ENCODE peak calls at places on chromosomes 2 and 18, in four cellular contexts. One of them, this sample, is unnamed. For H3K9me3, the result is how much of the 10 kb centered on the place peaks cover.

GRCh38 chr2:8268172-8268783 is 413.6 kb upstream of the ID2 start:
- DNase-seq in GM12878: no peak
- DNase-seq in right atrium auricular region: peak
- DNase-seq in adrenal gland: no peak
- DNase-seq in this sample: no peak

GRCh38 chr18:73980289-73980979 is 167.2 kb downstream of the FBXO15 start:
- DNase-seq in adrenal gland: no peak
- DNase-seq in GM12878: no peak
- DNase-seq in right atrium auricular region: no peak
- DNase-seq in this sample: no peak

GRCh38 chr2:46771309-46771708 is 144.3 kb downstream of the MCFD2 start:
- DNase-seq in GM12878: no peak
- DNase-seq in right atrium auricular region: no peak
- DNase-seq in adrenal gland: no peak
- DNase-seq in this sample: no peak

GRCh38 chr2:191228861-191229260 is 16.3 kb upstream of the MYO1B start:
- DNase-seq in adrenal gland: peak
- DNase-seq in GM12878: no peak
- DNase-seq in right atrium auricular region: no peak
- DNase-seq in this sample: no peak

GRCh38 chr18:54119524-54120019 is 104.9 kb downstream of the MBD2 start:
- DNase-seq in right atrium auricular region: no peak
- DNase-seq in GM12878: peak
- DNase-seq in adrenal gland: no peak
- DNase-seq in this sample: peak

GRCh38 chr18:13558132-13558531 is 168.2 kb downstream of the FAM210A start:
- DNase-seq in GM12878: no peak
- DNase-seq in right atrium auricular region: peak
- DNase-seq in adrenal gland: peak
- DNase-seq in this sample: no peak

GRCh38 chr2:65710779-65711295 is 278.4 kb upstream of the SPRED2 start:
- DNase-seq in right atrium auricular region: no peak
- DNase-seq in GM12878: no peak
- DNase-seq in adrenal gland: no peak
- DNase-seq in this sample: no peak

GRCh38 chr2:180012523-180012922 is 5.4 kb upstream of the CWC22 start:
- DNase-seq in GM12878: no peak
- DNase-seq in adrenal gland: no peak
- DNase-seq in right atrium auricular region: no peak
- DNase-seq in this sample: peak

GRCh38 chr2:42492691-42493467 is 903 bp downstream of the KCNG3 start:
- DNase-seq in GM12878: no peak
- DNase-seq in right atrium auricular region: no peak
- DNase-seq in adrenal gland: peak
- DNase-seq in this sample: no peak

GRCh38 chr2:237490805-237491194 is 3.7 kb downstream of the MLPH start:
- DNase-seq in right atrium auricular region: no peak
- DNase-seq in GM12878: no peak
- DNase-seq in adrenal gland: no peak
- DNase-seq in this sample: no peak

GRCh38 chr2:239767016-239767905 is 257.9 kb downstream of the NDUFA10 start:
- DNase-seq in adrenal gland: no peak
- DNase-seq in right atrium auricular region: no peak
- DNase-seq in GM12878: no peak
- DNase-seq in this sample: no peak

GRCh38 chr2:24919100-24919976 is 699 bp downstream of the ADCY3 start:
- DNase-seq in GM12878: no peak
- DNase-seq in adrenal gland: no peak
- DNase-seq in right atrium auricular region: no peak
- DNase-seq in this sample: no peak

GRCh38 chr2:117068371-117068770 is 746.1 kb upstream of the DDX18 start:
- DNase-seq in GM12878: no peak
- DNase-seq in adrenal gland: no peak
- DNase-seq in right atrium auricular region: no peak
- DNase-seq in this sample: no peak

GRCh38 chr18:63773616-63774015 is 1.6 kb upstream of the SERPINB7 start:
- DNase-seq in right atrium auricular region: no peak
- DNase-seq in GM12878: no peak
- DNase-seq in adrenal gland: no peak
- DNase-seq in this sample: no peak

GRCh38 chr2:232839680-232840079 is 30.4 kb upstream of the SNORC start:
- DNase-seq in adrenal gland: peak
- DNase-seq in GM12878: no peak
- DNase-seq in right atrium auricular region: no peak
- DNase-seq in this sample: no peak

GRCh38 chr2:122191331-122191730 is 435.9 kb downstream of the TSN start:
- DNase-seq in adrenal gland: peak
- DNase-seq in GM12878: no peak
- DNase-seq in right atrium auricular region: no peak
- DNase-seq in this sample: no peak

GRCh38 chr2:226121339-226121738 is 678.3 kb downstream of the IRS1 start:
- DNase-seq in GM12878: no peak
- DNase-seq in right atrium auricular region: no peak
- DNase-seq in adrenal gland: no peak
- DNase-seq in this sample: no peak

GRCh38 chr2:71000780-71001591 is 6.3 kb upstream of the TEX261 start:
- DNase-seq in right atrium auricular region: peak
- DNase-seq in GM12878: no peak
- DNase-seq in adrenal gland: peak
- DNase-seq in this sample: no peak

GRCh38 chr18:78901923-78902794 is 77.5 kb upstream of the SALL3 start:
- DNase-seq in right atrium auricular region: peak
- DNase-seq in adrenal gland: no peak
- DNase-seq in GM12878: no peak
- DNase-seq in this sample: no peak

GRCh38 chr2:218993345-218994315 is at the start of gene CRYBA2:
- DNase-seq in right atrium auricular region: no peak
- DNase-seq in GM12878: no peak
- DNase-seq in adrenal gland: peak
- DNase-seq in this sample: no peak

GRCh38 chr2:25822190-25823117 is 55.8 kb downstream of the ASXL2 start:
- DNase-seq in adrenal gland: peak
- DNase-seq in GM12878: no peak
- DNase-seq in right atrium auricular region: no peak
- DNase-seq in this sample: no peak

GRCh38 chr2:221518201-221518936 is 53.7 kb downstream of the EPHA4 start:
- DNase-seq in adrenal gland: no peak
- DNase-seq in GM12878: no peak
- DNase-seq in right atrium auricular region: no peak
- DNase-seq in this sample: peak

GRCh38 chr2:86499326-86499725 is 58.2 kb downstream of the KDM3A start:
- DNase-seq in adrenal gland: no peak
- DNase-seq in GM12878: no peak
- DNase-seq in right atrium auricular region: no peak
- DNase-seq in this sample: no peak

GRCh38 chr2:86500325-86500724 is 59.2 kb downstream of the KDM3A start:
- DNase-seq in GM12878: no peak
- DNase-seq in adrenal gland: no peak
- DNase-seq in right atrium auricular region: no peak
- DNase-seq in this sample: no peak

DNA sequence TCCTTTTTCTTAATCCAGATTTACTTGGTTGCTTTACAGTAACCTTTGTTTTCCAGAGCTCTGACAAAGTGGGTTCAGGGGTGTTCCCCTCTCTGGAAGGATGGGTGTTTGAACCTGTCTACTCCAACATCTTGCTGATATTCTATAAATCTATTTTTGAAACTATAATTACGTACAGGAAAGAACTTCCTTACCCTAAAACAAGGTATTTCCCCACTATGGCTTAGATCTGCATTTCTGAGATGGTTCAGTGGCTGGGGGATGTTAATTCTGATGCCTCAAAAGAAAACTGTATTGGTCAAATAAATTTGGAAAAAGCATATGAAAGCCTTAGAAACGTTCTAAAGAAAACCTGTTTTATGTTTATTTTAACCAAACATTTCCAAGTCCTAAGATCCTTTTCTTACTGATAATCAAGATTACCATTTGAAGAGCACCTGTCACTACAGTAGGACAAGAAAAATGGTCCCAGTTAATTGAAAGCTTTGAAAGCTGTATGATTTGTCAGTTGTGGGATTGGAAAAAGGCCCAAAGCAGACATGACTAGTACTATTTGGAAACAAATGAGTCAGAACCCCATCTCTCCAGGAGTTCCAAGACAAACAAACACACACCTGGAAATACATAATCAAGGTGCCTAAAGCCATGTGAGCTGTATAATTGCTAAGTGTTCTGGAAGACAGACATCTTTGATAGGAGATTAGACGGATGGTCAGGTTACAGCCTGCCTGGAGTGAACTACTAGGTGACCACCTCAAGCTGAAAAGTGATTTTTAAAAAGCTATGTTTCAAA is 57.5 kb downstream of the KDM3A start:
- DNase-seq in GM12878: no peak
- DNase-seq in right atrium auricular region: no peak
- DNase-seq in adrenal gland: no peak
- DNase-seq in this sample: no peak
- H3K9me3 ChIP-seq in GM12878: under half
- H3K9me3 ChIP-seq in right atrium auricular region: under half
- H3K9me3 ChIP-seq in adrenal gland: under half
- H3K9me3 ChIP-seq in this sample: under half

GRCh38 chr2:150125708-150126107 is 361.8 kb downstream of the RND3 start:
- DNase-seq in adrenal gland: no peak
- DNase-seq in GM12878: no peak
- DNase-seq in right atrium auricular region: no peak
- DNase-seq in this sample: no peak
- TF ChIP-seq CTCF in adrenal gland: no peak
- TF ChIP-seq CTCF in GM12878: no peak
- TF ChIP-seq CTCF in right atrium auricular region: no peak
- TF ChIP-seq CTCF in this sample: peak

DNA sequence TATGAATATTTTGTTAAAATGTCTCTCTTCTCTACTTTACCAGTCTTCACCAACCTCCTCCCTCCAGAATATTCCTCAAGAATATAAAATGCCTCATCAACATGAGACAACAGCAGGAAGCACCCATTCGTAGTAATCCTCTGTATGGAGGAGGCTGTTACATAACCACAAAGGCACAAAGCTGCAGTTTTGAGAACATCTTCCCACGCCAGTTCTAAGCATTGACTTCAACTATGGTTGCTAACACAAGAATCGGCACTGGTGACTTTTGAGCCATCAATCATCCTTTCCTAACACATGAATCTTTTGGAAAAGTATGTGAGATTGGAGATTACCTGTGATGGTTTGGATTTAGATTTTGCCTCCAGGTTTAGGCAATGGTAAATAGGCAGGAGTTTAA is 54.9 kb upstream of the CYP1B1 start:
- DNase-seq in GM12878: no peak
- DNase-seq in right atrium auricular region: no peak
- DNase-seq in adrenal gland: no peak
- DNase-seq in this sample: no peak
- H3K27ac ChIP-seq in GM12878: no peak
- H3K27ac ChIP-seq in right atrium auricular region: no peak
- H3K27ac ChIP-seq in adrenal gland: peak
- H3K27ac ChIP-seq in this sample: no peak

DNA sequence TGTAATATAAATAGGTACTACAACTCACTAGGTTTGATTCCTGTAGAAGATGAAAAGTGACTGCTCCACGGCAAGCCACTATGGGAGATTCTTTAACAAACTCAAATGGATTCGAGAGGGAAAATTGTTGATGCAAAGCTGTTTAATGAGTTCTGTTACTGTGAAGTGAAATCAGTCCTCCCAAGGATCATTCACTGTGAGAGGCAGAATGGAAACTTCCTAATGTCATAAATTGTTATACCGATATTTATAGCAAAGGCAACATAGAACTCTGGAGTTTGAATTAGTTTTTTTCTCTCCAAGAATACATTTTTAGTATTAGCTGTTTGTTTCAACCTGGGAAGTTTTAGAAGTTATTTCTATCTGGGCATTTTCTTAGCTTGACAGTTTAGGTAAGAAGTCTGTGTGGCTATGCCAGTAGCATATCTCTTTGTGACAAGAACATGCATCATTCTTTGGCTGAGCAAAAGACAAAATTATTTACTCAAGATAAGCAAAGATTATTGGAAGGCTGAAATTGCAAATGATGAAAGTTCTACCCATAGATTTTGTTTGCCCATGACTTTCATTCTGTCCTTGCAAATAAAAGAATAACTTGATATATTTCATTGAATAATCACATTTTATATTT is 979.7 kb downstream of the DPP10 start:
- DNase-seq in right atrium auricular region: no peak
- DNase-seq in GM12878: no peak
- DNase-seq in adrenal gland: no peak
- DNase-seq in this sample: no peak
- H3K9me3 ChIP-seq in right atrium auricular region: under half
- H3K9me3 ChIP-seq in GM12878: under half
- H3K9me3 ChIP-seq in adrenal gland: under half
- H3K9me3 ChIP-seq in this sample: under half

DNA sequence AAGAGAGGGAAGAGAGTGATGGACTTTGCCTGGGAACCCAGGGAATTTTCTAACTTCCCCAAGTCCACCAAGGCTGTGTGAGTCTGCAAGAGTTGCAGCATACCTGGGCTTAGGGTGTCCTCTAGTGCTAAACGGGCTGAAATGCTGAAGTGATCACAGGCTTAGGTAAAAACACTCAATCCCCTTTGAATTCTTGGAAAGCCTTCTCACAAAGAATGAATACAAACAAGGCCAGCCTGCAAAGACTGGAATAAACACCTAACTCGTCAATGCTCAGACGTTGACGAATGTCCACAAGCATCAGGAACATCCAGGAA is 30.0 kb upstream of the BMP10 start:
- DNase-seq in GM12878: no peak
- DNase-seq in right atrium auricular region: no peak
- DNase-seq in adrenal gland: no peak
- DNase-seq in this sample: no peak
- TF ChIP-seq CTCF in GM12878: peak
- TF ChIP-seq CTCF in right atrium auricular region: no peak
- TF ChIP-seq CTCF in adrenal gland: no peak
- TF ChIP-seq CTCF in this sample: peak

This sample was measured in AG04450.